ENCODE peak calls at places on chromosomes 16 and 17, in seven cellular contexts. D, A, V, F, R, Q and G are unnamed samples.

GRCh38 chr17:75476274-75476673 is 19.8 kb downstream of the TMEM94 start:
- DNase-seq in R (no peak), F (no peak), A (no peak), Q (no peak), D (no peak), V (no peak), G (no peak)

GRCh38 chr16:30533748-30534367 is 800 bp downstream of the ZNF747 start:
- DNase-seq in F (no peak), R (no peak), Q (no peak), V (no peak), A (no peak), D (peak; percentile 47), G (no peak)

GRCh38 chr17:17626151-17626805 is 34.8 kb upstream of the PEMT start:
- DNase-seq in D (no peak), R (no peak), V (no peak), Q (no peak), F (no peak), A (no peak), G (peak; percentile 34)

GRCh38 chr17:11551442-11551841 is 46.8 kb upstream of the DNAH9 start:
- DNase-seq in D (no peak), Q (no peak), A (no peak), F (no peak), R (no peak), V (no peak), G (no peak)

GRCh38 chr16:69307091-69307490 is 4.1 kb upstream of the VPS4A start:
- DNase-seq in V (no peak), A (no peak), F (no peak), Q (no peak), R (peak; percentile 62), D (no peak), G (no peak)

GRCh38 chr17:44159519-44160210 is 10.8 kb upstream of the ASB16 start:
- DNase-seq in A (no peak), Q (peak; percentile 89), D (no peak), R (no peak), F (no peak), V (no peak), G (no peak)

GRCh38 chr17:49993423-49994037 is 1.5 kb downstream of the DLX3 start:
- DNase-seq in Q (no peak), A (no peak), F (no peak), R (no peak), D (no peak), V (peak; percentile 37), G (peak; percentile 61)

GRCh38 chr17:50352693-50353599 is 7.0 kb downstream of the XYLT2 start:
- DNase-seq in Q (no peak), D (no peak), A (no peak), R (no peak), F (no peak), V (no peak), G (no peak)

GRCh38 chr17:4547118-4547906 is 7.9 kb downstream of the MYBBP1A start:
- DNase-seq in V (no peak), F (no peak), Q (no peak), A (no peak), D (no peak), R (no peak), G (no peak)

GRCh38 chr17:43360376-43360738 is 38.4 kb upstream of the ARL4D start:
- DNase-seq in R (peak; percentile 83), Q (peak; percentile 94), V (no peak), D (no peak), A (peak; percentile 50), F (peak; percentile 86), G (no peak)

GRCh38 chr17:9926150-9926804 is 21.2 kb upstream of the RCVRN start:
- DNase-seq in V (no peak), F (no peak), R (no peak), A (no peak), Q (no peak), D (no peak), G (no peak)

GRCh38 chr17:37476431-37477130 is 13.1 kb upstream of the DUSP14 start:
- DNase-seq in D (no peak), A (no peak), Q (no peak), F (no peak), R (peak; percentile 57), V (no peak), G (no peak)

GRCh38 chr17:49390548-49391324 is 23.9 kb downstream of the PHB1 start:
- DNase-seq in A (no peak), D (peak; percentile 76), F (no peak), R (no peak), V (no peak), Q (peak; percentile 18), G (no peak)

GRCh38 chr16:12062343-12063003 is 85.9 kb downstream of the SNX29 start:
- DNase-seq in Q (no peak), R (peak; percentile 97), F (no peak), V (no peak), D (peak; percentile 47), A (no peak), G (no peak)

GRCh38 chr17:15422392-15422957 is 44.9 kb downstream of the CDRT4 start:
- DNase-seq in R (no peak), F (no peak), Q (no peak), A (no peak), D (no peak), V (no peak), G (no peak)

GRCh38 chr17:42018339-42018738 is 1.1 kb upstream of the DNAJC7 start:
- DNase-seq in D (peak; percentile 45), R (no peak), F (no peak), A (no peak), Q (peak; percentile 34), V (no peak), G (no peak)

GRCh38 chr17:17484451-17484899 is 7.7 kb downstream of the MED9 start:
- DNase-seq in R (no peak), D (peak; percentile 25), A (no peak), V (no peak), F (no peak), Q (no peak), G (no peak)

GRCh38 chr17:30117548-30118155 is 1.0 kb downstream of the NSRP1 start:
- DNase-seq in V (no peak), D (no peak), Q (no peak), F (no peak), R (no peak), A (no peak), G (no peak)

GRCh38 chr16:4664538-4665418 is 28.6 kb upstream of the NUDT16L1 start:
- DNase-seq in V (no peak), R (no peak), A (peak; percentile 10), D (peak; percentile 89), Q (no peak), F (peak; percentile 66), G (no peak)

GRCh38 chr16:68091604-68092261 is 6.6 kb downstream of the NFATC3 start:
- DNase-seq in D (peak; percentile 72), A (no peak), R (peak; percentile 66), V (no peak), F (no peak), Q (peak; percentile 66), G (no peak)

GRCh38 chr16:89922477-89922883 is 662 bp upstream of the TUBB3 start:
- DNase-seq in A (no peak), V (peak; percentile 39), Q (peak; percentile 34), F (no peak), D (peak; percentile 43), R (peak; percentile 94), G (peak; percentile 21)

GRCh38 chr17:72363336-72363620 is 242.5 kb downstream of the SOX9 start:
- DNase-seq in R (no peak), Q (no peak), D (no peak), F (no peak), A (no peak), V (no peak), G (no peak)

GRCh38 chr16:8678068-8678927 is 3.9 kb downstream of the ABAT start:
- DNase-seq in A (no peak), Q (no peak), R (no peak), F (no peak), V (no peak), D (no peak), G (no peak)

GRCh38 chr17:67491009-67491677 is 114.1 kb downstream of the PITPNC1 start:
- DNase-seq in D (no peak), F (no peak), A (no peak), Q (no peak), V (peak; percentile 16), R (peak; percentile 99), G (peak; percentile 50)

GRCh38 chr17:13337171-13337570 is 264.6 kb downstream of the HS3ST3A1 start:
- DNase-seq in V (no peak), D (no peak), R (peak; percentile 49), Q (no peak), F (no peak), A (no peak), G (no peak)

GRCh38 chr16:68658258-68658973 is 13.3 kb downstream of the CDH3 start:
- DNase-seq in F (no peak), Q (no peak), D (no peak), R (peak; percentile 13), V (no peak), A (no peak), G (peak; percentile 58)

GRCh38 chr17:82351713-82352488 is 7.1 kb upstream of the TEX19 start:
- DNase-seq in R (peak; percentile 75), V (peak; percentile 86), Q (peak; percentile 85), F (peak; percentile 82), A (peak; percentile 53), D (peak; percentile 91), G (peak; percentile 91)

GRCh38 chr16:10828851-10829331 is 10.3 kb upstream of the TVP23A start:
- DNase-seq in A (no peak), F (no peak), V (no peak), R (peak; percentile 96), Q (no peak), D (peak; percentile 18), G (no peak)

GRCh38 chr17:35666967-35667552 is 64.4 kb upstream of the RASL10B start:
- DNase-seq in A (no peak), D (no peak), R (no peak), V (no peak), F (no peak), Q (peak; percentile 12), G (no peak)

GRCh38 chr17:65389426-65389825 is 172.0 kb downstream of the AXIN2 start:
- DNase-seq in V (no peak), F (no peak), A (no peak), R (no peak), Q (no peak), D (no peak), G (no peak)

GRCh38 chr17:19876524-19877161 is 8.9 kb upstream of the ULK2 start:
- DNase-seq in A (peak; percentile 9), R (no peak), Q (no peak), V (no peak), D (peak; percentile 83), F (peak; percentile 76), G (no peak)

GRCh38 chr16:4081035-4081434 is 35.2 kb downstream of the ADCY9 start:
- DNase-seq in Q (no peak), V (no peak), A (no peak), F (no peak), D (no peak), R (no peak), G (no peak)